ENCODE peak calls at places on chromosomes 16 and 17, in four cellular contexts. One of them, this sample, is unnamed.

GRCh38 chr17:38320482-38320881 is 23.3 kb downstream of the GPR179 start:
- DNase-seq in IMR-90: no peak
- DNase-seq in H1: no peak
- DNase-seq in mesenchymal stem cell: no peak
- DNase-seq in this sample: no peak

GRCh38 chr16:19808061-19808621 is 76.5 kb downstream of the GPRC5B start:
- DNase-seq in IMR-90: no peak
- DNase-seq in mesenchymal stem cell: no peak
- DNase-seq in H1: no peak
- DNase-seq in this sample: no peak

GRCh38 chr16:75238132-75238852 is 13.1 kb downstream of the BCAR1 start:
- DNase-seq in H1: no peak
- DNase-seq in IMR-90: peak
- DNase-seq in mesenchymal stem cell: peak
- DNase-seq in this sample: peak

GRCh38 chr17:55175788-55176425 is 88.9 kb upstream of the HLF start:
- DNase-seq in IMR-90: no peak
- DNase-seq in mesenchymal stem cell: no peak
- DNase-seq in H1: no peak
- DNase-seq in this sample: no peak

GRCh38 chr17:37182786-37183185 is 193.0 kb upstream of the C17orf78 start:
- DNase-seq in IMR-90: peak
- DNase-seq in H1: no peak
- DNase-seq in mesenchymal stem cell: peak
- DNase-seq in this sample: no peak

GRCh38 chr17:83057793-83058477 is 21.5 kb upstream of the METRNL start:
- DNase-seq in mesenchymal stem cell: no peak
- DNase-seq in IMR-90: no peak
- DNase-seq in H1: no peak
- DNase-seq in this sample: no peak

GRCh38 chr16:15856901-15857778 is at the start of gene MYH11:
- DNase-seq in mesenchymal stem cell: peak
- DNase-seq in IMR-90: no peak
- DNase-seq in H1: peak
- DNase-seq in this sample: peak

GRCh38 chr16:53973021-53973420 is 269.1 kb downstream of the FTO start:
- DNase-seq in H1: no peak
- DNase-seq in mesenchymal stem cell: no peak
- DNase-seq in IMR-90: no peak
- DNase-seq in this sample: no peak

GRCh38 chr16:4570086-4570485 is 13.9 kb downstream of the C16orf96 start:
- DNase-seq in H1: no peak
- DNase-seq in mesenchymal stem cell: no peak
- DNase-seq in IMR-90: no peak
- DNase-seq in this sample: no peak

GRCh38 chr17:47701603-47702002 is 7.6 kb downstream of the TBKBP1 start:
- DNase-seq in IMR-90: no peak
- DNase-seq in mesenchymal stem cell: no peak
- DNase-seq in H1: no peak
- DNase-seq in this sample: peak

GRCh38 chr17:47275245-47275984 is 21.8 kb downstream of the ITGB3 start:
- DNase-seq in IMR-90: peak
- DNase-seq in H1: peak
- DNase-seq in mesenchymal stem cell: peak
- DNase-seq in this sample: peak

GRCh38 chr16:54955757-54956156 is 25.1 kb downstream of the IRX5 start:
- DNase-seq in mesenchymal stem cell: no peak
- DNase-seq in H1: no peak
- DNase-seq in IMR-90: no peak
- DNase-seq in this sample: no peak

GRCh38 chr17:73391331-73392265 is 79.8 kb upstream of the CDC42EP4 start:
- DNase-seq in IMR-90: no peak
- DNase-seq in mesenchymal stem cell: no peak
- DNase-seq in H1: no peak
- DNase-seq in this sample: peak

GRCh38 chr16:15575293-15576049 is 67.5 kb downstream of the MARF1 start:
- DNase-seq in IMR-90: no peak
- DNase-seq in H1: no peak
- DNase-seq in mesenchymal stem cell: no peak
- DNase-seq in this sample: no peak

GRCh38 chr17:63446981-63447687 is 1.0 kb upstream of the CYB561 start:
- DNase-seq in mesenchymal stem cell: no peak
- DNase-seq in IMR-90: no peak
- DNase-seq in H1: peak
- DNase-seq in this sample: peak

GRCh38 chr17:20059728-20060188 is 50.6 kb downstream of the SPECC1 start:
- DNase-seq in IMR-90: peak
- DNase-seq in H1: no peak
- DNase-seq in mesenchymal stem cell: peak
- DNase-seq in this sample: no peak

GRCh38 chr17:42198897-42199296 is 4.6 kb upstream of the GHDC start:
- DNase-seq in mesenchymal stem cell: no peak
- DNase-seq in IMR-90: no peak
- DNase-seq in H1: no peak
- DNase-seq in this sample: no peak

GRCh38 chr16:67248401-67249177 is at the start of gene SLC9A5:
- DNase-seq in H1: peak
- DNase-seq in mesenchymal stem cell: peak
- DNase-seq in IMR-90: no peak
- DNase-seq in this sample: peak

GRCh38 chr17:67855504-67856324 is 30.4 kb downstream of the BPTF start:
- DNase-seq in IMR-90: no peak
- DNase-seq in mesenchymal stem cell: no peak
- DNase-seq in H1: no peak
- DNase-seq in this sample: no peak

GRCh38 chr17:73798111-73798748 is 154.0 kb upstream of the SDK2 start:
- DNase-seq in H1: no peak
- DNase-seq in IMR-90: peak
- DNase-seq in mesenchymal stem cell: peak
- DNase-seq in this sample: no peak

GRCh38 chr17:68749742-68750562 is 148.8 kb upstream of the FAM20A start:
- DNase-seq in H1: no peak
- DNase-seq in IMR-90: no peak
- DNase-seq in mesenchymal stem cell: peak
- DNase-seq in this sample: no peak

GRCh38 chr17:68829211-68829610 is 126.0 kb downstream of the ABCA8 start:
- DNase-seq in IMR-90: no peak
- DNase-seq in mesenchymal stem cell: no peak
- DNase-seq in H1: no peak
- DNase-seq in this sample: no peak

GRCh38 chr17:44213403-44214229 is 5.9 kb downstream of the UBTF start:
- DNase-seq in H1: no peak
- DNase-seq in mesenchymal stem cell: no peak
- DNase-seq in IMR-90: no peak
- DNase-seq in this sample: no peak

GRCh38 chr16:86953631-86954465 is 363.3 kb downstream of the C16orf95 start:
- DNase-seq in H1: no peak
- DNase-seq in mesenchymal stem cell: peak
- DNase-seq in IMR-90: no peak
- DNase-seq in this sample: peak

GRCh38 chr16:86949630-86950029 is 367.6 kb downstream of the C16orf95 start:
- DNase-seq in mesenchymal stem cell: no peak
- DNase-seq in H1: no peak
- DNase-seq in IMR-90: no peak
- DNase-seq in this sample: no peak

GRCh38 chr16:86952769-86953168 is 364.4 kb downstream of the C16orf95 start:
- DNase-seq in H1: no peak
- DNase-seq in IMR-90: peak
- DNase-seq in mesenchymal stem cell: peak
- DNase-seq in this sample: no peak

GRCh38 chr16:86951041-86951822 is 366.0 kb downstream of the C16orf95 start:
- DNase-seq in mesenchymal stem cell: no peak
- DNase-seq in H1: no peak
- DNase-seq in IMR-90: no peak
- DNase-seq in this sample: no peak

DNA sequence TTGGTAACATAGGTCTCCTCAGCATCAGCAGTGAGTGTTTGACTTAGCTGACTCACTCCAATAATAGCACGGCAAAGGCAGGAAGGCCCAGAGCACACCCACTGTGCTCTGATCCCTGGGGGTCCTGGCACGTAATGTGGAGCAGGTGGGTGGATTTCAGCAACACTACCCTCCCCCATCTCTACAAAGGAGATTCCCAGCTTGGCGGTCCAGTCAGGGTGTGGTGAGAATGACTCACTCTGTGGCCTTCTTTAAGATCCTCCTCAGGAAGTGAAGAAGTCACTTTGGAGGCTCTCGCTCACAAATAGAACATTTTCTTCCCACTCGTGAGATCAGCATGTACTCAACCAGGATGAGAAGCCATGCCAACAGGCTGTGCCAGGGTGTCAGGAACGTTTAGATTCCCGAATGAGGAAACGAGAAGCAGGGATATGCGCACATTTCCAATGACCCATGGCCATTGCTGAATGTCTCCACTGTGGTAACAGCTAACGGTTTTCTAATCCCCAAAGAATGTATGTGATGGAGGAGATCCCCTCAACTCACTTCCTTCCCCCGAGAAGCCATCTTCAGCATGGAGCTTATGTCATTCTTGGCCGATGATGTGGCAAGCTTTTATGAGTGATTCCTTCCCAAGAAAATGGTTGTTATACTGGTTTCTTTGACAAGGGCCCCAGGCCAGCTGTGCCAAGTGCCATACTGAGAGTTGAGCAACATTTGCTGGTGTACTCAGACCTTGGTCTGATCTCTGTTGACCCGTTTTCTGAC is 365.2 kb downstream of the C16orf95 start:
- DNase-seq in IMR-90: peak
- DNase-seq in H1: no peak
- DNase-seq in mesenchymal stem cell: peak
- DNase-seq in this sample: no peak
- H2AFZ ChIP-seq in IMR-90: peak
- H2AFZ ChIP-seq in H1: no peak
- H2AFZ ChIP-seq in mesenchymal stem cell: peak
- H2AFZ ChIP-seq in this sample: no peak

GRCh38 chr16:30355144-30355953 is at the start of gene CD2BP2:
- DNase-seq in mesenchymal stem cell: peak
- DNase-seq in H1: peak
- DNase-seq in IMR-90: peak
- DNase-seq in this sample: peak

GRCh38 chr16:30353438-30354129 is 1.5 kb downstream of the CD2BP2 start:
- DNase-seq in H1: no peak
- DNase-seq in mesenchymal stem cell: no peak
- DNase-seq in IMR-90: no peak
- DNase-seq in this sample: no peak

GRCh38 chr16:30355954-30356308 is 823 bp upstream of the CD2BP2 start:
- DNase-seq in mesenchymal stem cell: no peak
- DNase-seq in IMR-90: no peak
- DNase-seq in H1: no peak
- DNase-seq in this sample: no peak

GRCh38 chr16:30352488-30353401 is 2.4 kb downstream of the CD2BP2 start:
- DNase-seq in mesenchymal stem cell: no peak
- DNase-seq in H1: no peak
- DNase-seq in IMR-90: no peak
- DNase-seq in this sample: no peak

DNA sequence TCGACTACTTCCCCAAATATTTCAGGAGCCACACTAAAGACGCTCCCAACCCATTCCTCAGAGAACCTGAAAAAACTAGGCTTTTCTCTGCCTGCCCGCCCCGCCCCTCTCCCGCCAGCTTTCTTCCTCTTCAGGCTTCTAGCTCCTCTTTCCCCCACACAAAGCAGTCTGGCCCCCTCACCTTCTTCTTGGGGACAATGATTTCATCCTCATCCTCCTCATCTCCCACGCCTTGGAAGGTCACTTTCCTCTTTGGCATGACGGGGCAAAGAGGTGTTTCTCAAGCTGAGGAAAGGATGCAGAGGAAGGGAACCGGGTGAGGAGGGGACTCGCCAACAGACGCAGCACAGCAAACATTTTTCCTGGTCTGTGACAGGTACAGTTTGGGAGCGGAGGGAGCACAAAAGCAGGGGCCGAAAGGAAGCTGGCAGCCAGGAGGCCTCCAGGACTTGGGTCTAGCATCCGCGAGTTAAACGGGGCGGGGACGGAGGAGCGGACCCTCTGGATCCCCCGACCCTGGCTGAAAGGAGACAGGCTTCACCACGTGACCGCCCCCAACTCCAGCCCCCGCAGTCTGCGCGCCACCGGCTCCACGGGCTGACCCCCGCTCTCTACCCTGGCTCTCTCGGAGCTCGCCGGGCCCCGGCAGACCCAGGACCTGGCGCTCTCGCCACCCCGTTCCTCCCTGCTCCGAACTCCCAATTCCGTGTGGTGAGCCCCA is 525 bp downstream of the CD2BP2 start:
- DNase-seq in mesenchymal stem cell: peak
- DNase-seq in IMR-90: peak
- DNase-seq in H1: no peak
- DNase-seq in this sample: no peak
- H2BK5ac ChIP-seq in mesenchymal stem cell: no peak
- H2BK5ac ChIP-seq in IMR-90: peak
- H2BK5ac ChIP-seq in H1: peak
- H2BK5ac ChIP-seq in this sample: no peak

GRCh38 chr17:17402558-17402957 is 74.2 kb upstream of the MED9 start:
- DNase-seq in H1: no peak
- DNase-seq in mesenchymal stem cell: no peak
- DNase-seq in IMR-90: peak
- DNase-seq in this sample: no peak
- H2AFZ ChIP-seq in H1: no peak
- H2AFZ ChIP-seq in mesenchymal stem cell: no peak
- H2AFZ ChIP-seq in IMR-90: peak
- H2AFZ ChIP-seq in this sample: no peak

GRCh38 chr17:80269405-80269807 is 8.8 kb downstream of the RNF213 start:
- DNase-seq in H1: no peak
- DNase-seq in IMR-90: no peak
- DNase-seq in mesenchymal stem cell: no peak
- DNase-seq in this sample: no peak

GRCh38 chr17:80268427-80268826 is 7.8 kb downstream of the RNF213 start:
- DNase-seq in H1: no peak
- DNase-seq in mesenchymal stem cell: no peak
- DNase-seq in IMR-90: no peak
- DNase-seq in this sample: no peak

GRCh38 chr17:80272366-80272765 is 11.7 kb downstream of the RNF213 start:
- DNase-seq in H1: no peak
- DNase-seq in IMR-90: no peak
- DNase-seq in mesenchymal stem cell: no peak
- DNase-seq in this sample: no peak

GRCh38 chr17:80270104-80270503 is 9.5 kb downstream of the RNF213 start:
- DNase-seq in mesenchymal stem cell: no peak
- DNase-seq in H1: peak
- DNase-seq in IMR-90: no peak
- DNase-seq in this sample: peak

DNA sequence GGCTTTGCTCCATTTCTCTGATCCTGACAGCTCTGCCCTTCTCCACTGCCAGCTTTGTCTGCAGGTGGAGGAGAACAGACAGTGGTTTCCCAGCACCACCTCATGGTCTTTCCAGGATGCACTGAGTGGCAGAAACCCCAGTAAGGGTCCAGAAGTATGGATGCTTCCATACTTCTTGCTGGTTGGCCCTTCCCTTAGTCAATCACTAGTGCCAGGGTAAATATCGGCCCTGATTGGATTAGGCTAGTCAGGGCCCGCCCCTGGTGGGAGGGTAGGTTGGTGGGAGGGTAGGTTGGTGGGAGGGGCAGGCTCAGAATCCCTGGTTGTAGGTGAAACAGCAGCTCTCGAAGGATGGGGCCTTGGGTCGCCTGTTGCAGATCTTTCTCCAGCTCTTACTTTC is 10.2 kb downstream of the RNF213 start:
- DNase-seq in IMR-90: no peak
- DNase-seq in H1: peak
- DNase-seq in mesenchymal stem cell: peak
- DNase-seq in this sample: peak
- H2BK5ac ChIP-seq in IMR-90: no peak
- H2BK5ac ChIP-seq in H1: peak
- H2BK5ac ChIP-seq in mesenchymal stem cell: no peak
- H2BK5ac ChIP-seq in this sample: no peak

GRCh38 chr17:80224683-80225082 is 4.5 kb downstream of the SLC26A11 start:
- DNase-seq in H1: no peak
- DNase-seq in IMR-90: no peak
- DNase-seq in mesenchymal stem cell: no peak
- DNase-seq in this sample: peak
- H2AFZ ChIP-seq in H1: no peak
- H2AFZ ChIP-seq in IMR-90: no peak
- H2AFZ ChIP-seq in mesenchymal stem cell: no peak
- H2AFZ ChIP-seq in this sample: no peak

This sample was measured in H9.